ENCODE peak calls at places on chromosomes 7 and 10, in ten cellular contexts. I, Y, W, O, N, Q, H, M, L and S are unnamed samples.

GRCh38 chr7:98251251-98251843 is 685 bp downstream of the TECPR1 start:
- DNase-seq in I (peak), H (no peak), Q (no peak), Y (peak), W (peak), N (peak), L (peak), M (no peak), O (no peak), S (peak)

GRCh38 chr7:108973075-108973474 is 403.4 kb downstream of the DNAJB9 start:
- DNase-seq in L (no peak), Q (no peak), I (no peak), H (no peak), M (no peak), O (no peak), W (no peak), N (peak), Y (no peak), S (no peak)

GRCh38 chr7:75734586-75735047 is 4.1 kb downstream of the HIP1 start:
- DNase-seq in N (peak), H (no peak), I (no peak), Y (no peak), L (no peak), O (peak), W (no peak), Q (no peak), M (no peak), S (no peak)

GRCh38 chr7:140018125-140019043 is 44.4 kb downstream of the PARP12 start:
- DNase-seq in N (no peak), L (no peak), Y (no peak), I (no peak), O (no peak), H (no peak), M (no peak), Q (no peak), W (no peak), S (no peak)

GRCh38 chr7:117673367-117673766 is 193.5 kb downstream of the CFTR start:
- DNase-seq in W (peak), I (no peak), H (no peak), L (peak), N (peak), Y (no peak), Q (peak), O (no peak), M (peak), S (no peak)

GRCh38 chr10:97498841-97499560 is at the start of gene UBTD1:
- DNase-seq in O (no peak), Q (peak), H (peak), M (peak), I (peak), L (peak), W (no peak), N (peak), Y (peak), S (no peak)

GRCh38 chr10:58535311-58535710 is 22.6 kb downstream of the BICC1 start:
- DNase-seq in Y (no peak), M (no peak), H (no peak), O (no peak), N (no peak), I (no peak), W (no peak), Q (no peak), L (no peak), S (no peak)

GRCh38 chr7:95097851-95098250 is 190.5 kb downstream of the PPP1R9A start:
- DNase-seq in L (no peak), O (no peak), Y (no peak), Q (no peak), N (no peak), I (no peak), M (no peak), W (no peak), H (no peak), S (no peak)

GRCh38 chr10:3757638-3758490 is 27.1 kb downstream of the KLF6 start:
- DNase-seq in Q (no peak), H (no peak), W (no peak), O (peak), L (no peak), M (no peak), N (no peak), I (peak), Y (no peak), S (no peak)

GRCh38 chr7:142584765-142585164 is 164.5 kb upstream of the PRSS1 start:
- DNase-seq in M (no peak), L (no peak), Y (peak), W (no peak), H (no peak), I (no peak), O (no peak), Q (no peak), N (no peak), S (no peak)

GRCh38 chr7:98217623-98218582 is 6.7 kb downstream of the BHLHA15 start:
- DNase-seq in O (no peak), L (peak), Q (no peak), Y (peak), M (no peak), N (peak), W (peak), I (peak), H (peak), S (no peak)

GRCh38 chr7:150860291-150860977 is 8.1 kb downstream of the AOC1 start:
- DNase-seq in M (peak), Q (no peak), L (no peak), H (no peak), I (no peak), O (no peak), Y (no peak), W (no peak), N (no peak), S (no peak)

GRCh38 chr10:92440578-92440977 is 133.3 kb downstream of the IDE start:
- DNase-seq in H (no peak), O (no peak), N (no peak), L (no peak), I (no peak), M (no peak), Q (no peak), Y (no peak), W (no peak), S (no peak)

GRCh38 chr10:28845009-28845682 is 167.8 kb downstream of the BAMBI start:
- DNase-seq in I (no peak), Y (no peak), Q (no peak), M (no peak), W (no peak), N (peak), H (no peak), O (no peak), L (no peak), S (no peak)

GRCh38 chr7:9231683-9232082 is 798.3 kb downstream of the NXPH1 start:
- DNase-seq in N (no peak), Q (no peak), L (no peak), W (no peak), M (no peak), Y (no peak), H (no peak), I (no peak), O (no peak), S (no peak)

GRCh38 chr10:78357027-78357672 is 323.5 kb downstream of the RPS24 start:
- DNase-seq in L (no peak), Y (no peak), O (no peak), I (no peak), H (no peak), W (no peak), Q (no peak), N (no peak), M (no peak), S (no peak)

GRCh38 chr7:116776610-116777289 is 85.6 kb upstream of the CAPZA2 start:
- DNase-seq in O (peak), Y (peak), M (no peak), L (no peak), W (no peak), Q (no peak), I (no peak), N (peak), H (no peak), S (peak)

GRCh38 chr10:11879387-11880168 is 56.4 kb downstream of the PROSER2 start:
- DNase-seq in L (no peak), I (no peak), N (no peak), O (no peak), Q (no peak), M (no peak), Y (no peak), W (no peak), H (no peak), S (no peak)

GRCh38 chr7:81926154-81926553 is 156.3 kb upstream of the HGF start:
- DNase-seq in Y (no peak), M (no peak), Q (no peak), O (no peak), I (no peak), L (no peak), N (peak), W (no peak), H (no peak), S (no peak)

GRCh38 chr10:79136227-79137005 is 67.7 kb downstream of the ZMIZ1 start:
- DNase-seq in M (no peak), L (no peak), I (no peak), Y (no peak), O (no peak), Q (no peak), H (no peak), N (no peak), W (no peak), S (no peak)

GRCh38 chr10:111084346-111085255 is 7.8 kb downstream of the ADRA2A start:
- DNase-seq in Q (no peak), N (no peak), W (no peak), Y (no peak), M (no peak), I (no peak), H (no peak), L (no peak), O (no peak), S (no peak)

GRCh38 chr7:21107101-21107500 is 320.4 kb upstream of the SP8 start:
- DNase-seq in L (no peak), Q (no peak), W (no peak), H (no peak), N (no peak), Y (no peak), M (no peak), I (no peak), O (no peak), S (no peak)

GRCh38 chr10:78549536-78549935 is 515.9 kb downstream of the RPS24 start:
- DNase-seq in Q (no peak), N (peak), W (no peak), I (no peak), M (no peak), H (no peak), L (no peak), Y (no peak), O (no peak), S (no peak)

GRCh38 chr10:5545426-5545777 is 20.6 kb downstream of the CALML3 start:
- DNase-seq in I (no peak), Q (no peak), N (no peak), W (no peak), H (no peak), M (no peak), Y (no peak), O (no peak), L (no peak), S (no peak)

GRCh38 chr10:8331896-8332729 is 277.6 kb downstream of the GATA3 start:
- DNase-seq in L (peak), N (peak), Y (peak), M (no peak), H (no peak), Q (peak), O (peak), W (peak), I (peak), S (peak)

GRCh38 chr7:74272305-74273038 is 16.7 kb upstream of the CLIP2 start:
- DNase-seq in Q (peak), O (no peak), H (peak), N (peak), M (peak), Y (peak), W (no peak), I (peak), L (peak), S (peak)

GRCh38 chr10:30581779-30582380 is 47.7 kb downstream of the LYZL2 start:
- DNase-seq in I (peak), W (no peak), Q (no peak), O (no peak), M (no peak), L (no peak), H (no peak), Y (peak), N (peak), S (peak)

GRCh38 chr7:130560972-130561371 is 69.1 kb downstream of the MEST start:
- DNase-seq in I (peak), Q (no peak), M (no peak), O (peak), W (no peak), L (no peak), Y (peak), H (no peak), N (peak), S (no peak)

GRCh38 chr7:132066776-132067175 is 509.5 kb downstream of the PLXNA4 start:
- DNase-seq in I (no peak), W (no peak), H (no peak), N (peak), M (no peak), Y (no peak), Q (peak), O (no peak), L (no peak), S (peak)

GRCh38 chr10:78407009-78407711 is 373.5 kb downstream of the RPS24 start:
- DNase-seq in H (peak), Q (peak), L (peak), Y (peak), W (peak), O (peak), N (peak), I (no peak), M (peak), S (peak)

GRCh38 chr7:129502708-129503685 is 666 bp downstream of the SMKR1 start:
- DNase-seq in N (no peak), O (no peak), L (peak), Y (peak), H (no peak), I (no peak), W (no peak), M (no peak), Q (no peak), S (no peak)

GRCh38 chr7:41093141-41093540 is 609.7 kb downstream of the INHBA start:
- DNase-seq in Q (no peak), W (no peak), I (no peak), H (no peak), M (no peak), L (no peak), N (no peak), Y (no peak), O (no peak), S (no peak)

GRCh38 chr7:1580422-1581030 is 10.7 kb upstream of the PSMG3 start:
- DNase-seq in I (no peak), N (no peak), L (no peak), H (no peak), O (no peak), M (no peak), W (no peak), Y (no peak), Q (no peak), S (no peak)

GRCh38 chr7:100013328-100013676 is 2.1 kb upstream of the ZKSCAN1 start:
- DNase-seq in Q (no peak), M (no peak), H (no peak), Y (no peak), W (no peak), N (no peak), I (no peak), L (no peak), O (peak), S (no peak)

DNA sequence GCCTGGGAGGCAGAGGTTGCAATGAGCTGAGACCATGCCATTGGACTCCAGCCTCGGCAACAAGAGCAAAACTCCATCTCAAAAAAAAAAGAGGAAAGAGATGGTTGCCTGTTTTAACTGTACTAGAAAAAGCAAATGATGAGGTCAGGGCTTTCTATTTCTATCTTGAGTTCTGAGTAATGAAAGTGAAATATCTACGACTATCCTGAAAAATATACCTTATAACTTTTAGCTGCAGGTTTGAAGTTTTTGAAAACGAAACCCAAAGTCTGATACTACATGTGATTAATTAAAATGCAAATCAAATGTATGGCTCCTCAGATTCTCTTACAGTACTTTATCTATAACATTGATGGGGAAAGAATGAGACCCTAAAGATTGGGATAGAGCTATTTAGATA is 636.2 kb upstream of the LRRN3 start:
- DNase-seq in W (no peak), Q (no peak), H (no peak), Y (no peak), I (no peak), L (no peak), O (no peak), M (no peak), N (no peak), S (no peak)
- TF ChIP-seq CTCF in W (no peak), Q (no peak), H (no peak), Y (no peak), I (no peak), L (no peak), O (no peak), M (no peak), N (no peak), S (no peak)

GRCh38 chr10:24360286-24361127 is 151.6 kb downstream of the KIAA1217 start:
- DNase-seq in H (peak), L (peak), W (peak), O (no peak), Y (peak), N (peak), M (peak), Q (peak), I (no peak), S (peak)
- TF ChIP-seq CTCF in H (peak), L (no peak), W (peak), O (peak), Y (peak), N (peak), M (peak), Q (peak), I (no peak), S (peak)

GRCh38 chr7:147805996-147806576 is 784.5 kb upstream of the C7orf33 start:
- DNase-seq in O (no peak), L (no peak), I (no peak), N (no peak), W (no peak), Q (no peak), M (no peak), Y (no peak), H (no peak), S (no peak)
- TF ChIP-seq CTCF in O (no peak), L (no peak), I (no peak), N (no peak), W (no peak), Q (no peak), M (no peak), Y (no peak), H (no peak), S (no peak)

GRCh38 chr10:73414230-73414981 is 548 bp upstream of the ANXA7 start:
- DNase-seq in H (no peak), L (no peak), W (no peak), Y (no peak), N (no peak), O (peak), I (no peak), M (no peak), Q (no peak), S (no peak)

GRCh38 chr10:73413108-73413527 is 740 bp downstream of the ANXA7 start:
- DNase-seq in M (no peak), L (peak), Y (no peak), N (no peak), Q (no peak), I (no peak), O (peak), H (no peak), W (no peak), S (no peak)

GRCh38 chr10:73416571-73416970 is 2.7 kb upstream of the ANXA7 start:
- DNase-seq in N (no peak), Y (no peak), Q (no peak), M (no peak), L (no peak), O (no peak), H (no peak), W (no peak), I (no peak), S (no peak)

GRCh38 chr10:73410897-73411296 is 3.0 kb downstream of the ANXA7 start:
- DNase-seq in M (no peak), O (no peak), Q (no peak), H (no peak), Y (no peak), L (no peak), N (no peak), W (no peak), I (no peak), S (no peak)

DNA sequence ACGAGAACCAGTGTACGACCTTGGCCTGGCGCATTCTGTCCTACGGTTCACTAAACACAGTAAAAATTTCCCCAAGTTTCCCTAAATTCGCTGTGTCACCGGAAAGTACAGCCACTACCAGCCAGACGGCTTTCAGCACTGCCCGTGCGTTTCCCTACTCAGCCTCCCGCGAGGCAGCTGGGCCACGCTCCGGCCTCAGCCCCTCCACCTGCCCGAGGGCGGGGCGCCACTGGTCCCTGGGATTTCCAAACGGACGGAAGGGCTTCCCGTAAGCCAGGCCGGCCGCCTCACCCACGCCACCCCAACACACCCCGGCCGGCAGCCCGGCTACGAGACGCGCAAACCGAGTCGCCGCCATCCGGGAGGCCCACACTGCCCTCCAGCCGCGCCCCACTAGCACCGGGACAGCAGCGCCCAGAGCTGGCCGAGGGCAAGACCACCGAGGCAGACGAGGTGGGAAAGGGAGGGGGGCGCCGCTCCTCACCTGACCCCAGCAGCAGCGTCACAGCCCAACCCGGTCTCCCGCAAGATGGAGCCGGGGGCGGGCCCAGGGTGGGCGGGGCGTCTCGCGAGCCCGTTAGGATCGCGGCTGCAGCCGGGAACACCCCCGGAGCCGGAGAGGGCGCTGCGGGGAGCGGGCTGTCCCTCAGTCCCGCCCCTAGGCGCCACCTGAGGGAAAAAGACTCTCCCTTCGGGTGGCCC is at the start of gene ANXA7:
- DNase-seq in N (peak), Q (peak), H (peak), Y (peak), M (peak), I (peak), L (peak), O (peak), W (peak), S (peak)
- TF ChIP-seq CTCF in N (peak), Q (peak), H (peak), Y (peak), M (peak), I (peak), L (no peak), O (peak), W (peak), S (no peak)

DNA sequence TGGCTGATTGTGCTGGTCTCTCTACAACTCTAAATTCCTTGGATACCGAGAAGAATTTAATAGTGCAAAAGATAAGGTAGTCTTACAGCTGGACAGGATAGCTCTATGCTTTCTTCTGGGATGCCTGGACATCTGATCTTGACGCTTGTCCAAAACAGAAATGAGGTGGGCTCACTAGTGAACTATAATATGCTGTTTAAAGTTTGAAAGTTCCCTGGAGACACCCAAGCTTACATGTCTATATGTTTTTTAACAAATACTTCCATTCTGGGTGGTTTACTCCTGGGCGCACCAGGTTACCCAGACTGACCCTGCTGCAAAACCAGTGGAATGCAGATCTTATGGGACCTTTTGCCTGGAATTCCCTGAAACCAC is 702.1 kb upstream of the COBL start:
- DNase-seq in Q (no peak), O (no peak), W (no peak), H (no peak), L (no peak), M (no peak), Y (no peak), I (no peak), N (no peak), S (no peak)
- TF ChIP-seq CTCF in Q (no peak), O (no peak), W (no peak), H (no peak), L (no peak), M (no peak), Y (no peak), I (peak), N (no peak), S (no peak)

GRCh38 chr7:155862516-155863257 is 50.4 kb upstream of the SHH start:
- DNase-seq in Y (no peak), H (no peak), N (no peak), M (no peak), O (no peak), Q (no peak), L (peak), I (no peak), W (no peak), S (no peak)
- TF ChIP-seq CTCF in Y (no peak), H (no peak), N (peak), M (no peak), O (no peak), Q (no peak), L (no peak), I (no peak), W (no peak), S (peak)

GRCh38 chr10:94677691-94678090 is 5.8 kb upstream of the CYP2C18 start:
- DNase-seq in N (no peak), Q (no peak), I (no peak), Y (no peak), W (no peak), M (no peak), L (peak), O (no peak), H (no peak), S (no peak)
- TF ChIP-seq CTCF in N (no peak), Q (no peak), I (no peak), Y (no peak), W (peak), M (no peak), L (no peak), O (peak), H (no peak), S (no peak)

GRCh38 chr10:44517635-44518034 is 132.7 kb upstream of the CXCL12 start:
- DNase-seq in N (no peak), M (no peak), I (no peak), L (no peak), W (no peak), Q (no peak), Y (no peak), O (no peak), H (no peak), S (no peak)
- TF ChIP-seq CTCF in N (peak), M (no peak), I (no peak), L (no peak), W (no peak), Q (no peak), Y (no peak), O (no peak), H (no peak), S (peak)